ENCODE peak calls at places on chromosomes 7 and 10, in nine cellular contexts. L, N, F, E, S, H, W, C and V are unnamed samples.
A peak's percentile ranks its signal among the peaks of the same experiment; 100 is the strongest.

GRCh38 chr7:2287742-2288141 is 26.5 kb downstream of the SNX8 start:
- DNase-seq in L (no peak), N (no peak), F (no peak), E (no peak), S (no peak), H (no peak), W (no peak), C (no peak), V (no peak)

GRCh38 chr7:3289996-3290395 is 11.1 kb upstream of the SDK1 start:
- DNase-seq in L (peak; percentile 37), N (no peak), F (no peak), E (no peak), S (no peak), H (no peak), W (no peak), C (no peak), V (no peak)

GRCh38 chr10:74926791-74927585 is 100.6 kb downstream of the KAT6B start:
- DNase-seq in L (no peak), N (no peak), F (no peak), E (no peak), S (no peak), H (no peak), W (no peak), C (no peak), V (peak; percentile 59)

GRCh38 chr7:73892003-73892975 is 31.3 kb downstream of the TMEM270 start:
- DNase-seq in L (peak; percentile 78), N (no peak), F (no peak), E (no peak), S (peak; percentile 74), H (no peak), W (no peak), C (no peak), V (peak; percentile 58)

GRCh38 chr7:18894155-18894554 is 223.3 kb downstream of the TWIST1 start:
- DNase-seq in L (no peak), N (no peak), F (no peak), E (no peak), S (no peak), H (no peak), W (no peak), C (no peak), V (no peak)

GRCh38 chr7:55423891-55424290 is 58.8 kb downstream of the LANCL2 start:
- DNase-seq in L (no peak), N (no peak), F (no peak), E (no peak), S (peak; percentile 26), H (no peak), W (no peak), C (peak; percentile 54), V (no peak)

GRCh38 chr10:106181491-106181890 is 983.0 kb downstream of the SORCS1 start:
- DNase-seq in L (peak; percentile 12), N (no peak), F (no peak), E (no peak), S (peak; percentile 61), H (no peak), W (no peak), C (no peak), V (no peak)

GRCh38 chr10:49361178-49361554 is 34.7 kb downstream of the DRGX start:
- DNase-seq in L (no peak), N (peak; percentile 55), F (no peak), E (no peak), S (no peak), H (no peak), W (no peak), C (no peak), V (no peak)

GRCh38 chr10:5806745-5807144 is 6.5 kb downstream of the GDI2 start:
- DNase-seq in L (no peak), N (no peak), F (no peak), E (no peak), S (no peak), H (no peak), W (no peak), C (no peak), V (no peak)

GRCh38 chr7:29285451-29285807 is 90.9 kb downstream of the CHN2 start:
- DNase-seq in L (peak; percentile 91), N (no peak), F (no peak), E (no peak), S (peak; percentile 73), H (no peak), W (no peak), C (no peak), V (peak; percentile 97)